ENCODE peak calls at places on chromosomes 3 and 15, in eight cellular contexts. K is activated T-cell treated with anti-CD3 and anti-CD28 coated beads, Interleukin-2, amount 50 U/mL, for 72 hours; Y is EL; C is ACHN; I is activated naive CD4-positive, alpha-beta T cell; G is T-helper 9 cell; M is CD4-positive, alpha-beta T cell; H is AG09309. J is an unnamed sample.

GRCh38 chr3:37606472-37606871 is 255.2 kb upstream of the CTDSPL start:
- DNase-seq in C (no peak), M (no peak), H (no peak), K (no peak), G (no peak), Y (no peak), I (no peak), J (no peak)

GRCh38 chr15:75063338-75063737 is 39.9 kb downstream of the PPCDC start:
- DNase-seq in I (no peak), K (no peak), Y (peak), M (no peak), H (no peak), C (no peak), G (no peak), J (peak)

GRCh38 chr15:78247895-78248294 is 13.5 kb upstream of the ACSBG1 start:
- DNase-seq in H (no peak), G (no peak), C (no peak), Y (no peak), K (no peak), M (no peak), I (no peak), J (no peak)

GRCh38 chr15:65060641-65061397 is 7.0 kb downstream of the RASL12 start:
- DNase-seq in C (no peak), I (no peak), M (no peak), K (no peak), G (no peak), Y (no peak), H (no peak), J (peak)

GRCh38 chr3:197495059-197495455 is 60.7 kb downstream of the BDH1 start:
- DNase-seq in H (no peak), K (no peak), C (no peak), M (no peak), I (no peak), G (no peak), Y (no peak), J (no peak)

GRCh38 chr3:146384786-146385185 is 84.6 kb downstream of the PLSCR2 start:
- DNase-seq in K (no peak), G (no peak), M (no peak), C (no peak), H (no peak), I (no peak), Y (no peak), J (no peak)

GRCh38 chr15:98649996-98650870 is 1.9 kb downstream of the IGF1R start:
- DNase-seq in C (peak), I (peak), H (no peak), G (peak), K (peak), Y (peak), M (peak), J (peak)

GRCh38 chr3:27090265-27091041 is 278.7 kb downstream of the NEK10 start:
- DNase-seq in I (no peak), Y (no peak), K (no peak), M (no peak), C (no peak), H (no peak), G (no peak), J (no peak)

GRCh38 chr15:67611803-67612369 is 69.4 kb downstream of the MAP2K5 start:
- DNase-seq in I (no peak), Y (no peak), C (no peak), H (no peak), M (no peak), G (no peak), K (no peak), J (no peak)

GRCh38 chr15:89072277-89072869 is 15.9 kb upstream of the ABHD2 start:
- DNase-seq in K (no peak), Y (no peak), I (no peak), C (no peak), G (no peak), H (no peak), M (no peak), J (no peak)

GRCh38 chr3:58206406-58207011 is 4.3 kb downstream of the DNASE1L3 start:
- DNase-seq in G (no peak), M (no peak), K (peak), I (no peak), Y (peak), H (no peak), C (no peak), J (no peak)

J was measured in right atrium auricular region.